ENCODE peak calls at places on chromosomes 5 and 9, in seven cellular contexts. M is iPS DF 6.9, K is activated gamma-delta T cell treated with Interleukin-2 at 50 U/mL for 16 hours, Y is head of caudate nucleus, E is foreskin fibroblast, V is HEK293T, X is erythroblast. C is an unnamed sample.

GRCh38 chr5:61162832-61163567 is 732 bp upstream of the SMIM15 start:
- DNase-seq in M (no peak), E (no peak), K (no peak), X (no peak), V (no peak), Y (no peak), C (no peak)

GRCh38 chr9:127059648-127060365 is 62.6 kb downstream of the ANGPTL2 start:
- DNase-seq in M (no peak), Y (no peak), E (no peak), X (no peak), K (no peak), V (no peak), C (no peak)

GRCh38 chr5:4563400-4563799 is 576.7 kb upstream of the ADAMTS16 start:
- DNase-seq in E (no peak), Y (no peak), M (peak), V (no peak), K (no peak), X (no peak), C (no peak)

GRCh38 chr5:98398465-98398864 is 375.0 kb upstream of the RGMB start:
- DNase-seq in M (no peak), V (no peak), E (no peak), X (no peak), Y (peak), K (no peak), C (no peak)

GRCh38 chr9:76161546-76161945 is 232.7 kb downstream of the RFK start:
- DNase-seq in M (no peak), K (no peak), X (no peak), V (no peak), E (peak), Y (no peak), C (no peak)

GRCh38 chr9:79362100-79363081 is 209.4 kb upstream of the TLE4 start:
- DNase-seq in E (no peak), V (peak), X (no peak), Y (no peak), M (peak), K (no peak), C (no peak)

GRCh38 chr9:133103987-133104505 is 17.0 kb downstream of the RALGDS start:
- DNase-seq in Y (peak), K (no peak), X (no peak), E (no peak), V (no peak), M (no peak), C (no peak)

GRCh38 chr5:92616085-92616484 is 964.9 kb downstream of the NR2F1-AS1 start:
- DNase-seq in K (no peak), E (no peak), V (no peak), X (no peak), Y (no peak), M (no peak), C (no peak)